ENCODE peak calls at places on chromosome 1, in ten cellular contexts. F, D, R, T, H, Y, P, E, W and A are unnamed samples. For H3K9me3 and H3K4me1, the result is how much of the 10 kb centered on the place peaks cover.

GRCh38 chr1:152902676-152903075 is 5.7 kb upstream of the IVL start:
- DNase-seq in F (no peak), D (no peak), R (no peak), T (no peak), H (no peak), Y (no peak), P (no peak), E (no peak), W (no peak), A (no peak)

GRCh38 chr1:32627596-32628162 is 22.7 kb downstream of the ZBTB8OS start:
- DNase-seq in F (no peak), D (peak), R (no peak), T (no peak), H (no peak), Y (no peak), P (no peak), E (no peak), W (no peak), A (no peak)

GRCh38 chr1:26861286-26861701 is 1.7 kb upstream of the SFN start:
- DNase-seq in F (no peak), D (peak), R (no peak), T (no peak), H (no peak), Y (no peak), P (no peak), E (peak), W (no peak), A (no peak)

GRCh38 chr1:232667094-232667780 is 37.3 kb upstream of the SIPA1L2 start:
- DNase-seq in F (no peak), D (peak), R (no peak), T (no peak), H (no peak), Y (no peak), P (no peak), E (no peak), W (no peak), A (no peak)

GRCh38 chr1:205502992-205503391 is 1.5 kb upstream of the CDK18 start:
- DNase-seq in F (no peak), D (peak), R (no peak), T (no peak), H (no peak), Y (no peak), P (no peak), E (no peak), W (no peak), A (no peak)

GRCh38 chr1:64965239-64966157 is 851 bp downstream of the JAK1 start:
- DNase-seq in F (peak), D (peak), R (peak), T (peak), H (peak), Y (peak), P (peak), E (no peak), W (peak), A (peak)

GRCh38 chr1:16918371-16918770 is 3.4 kb upstream of the CROCC start:
- DNase-seq in F (no peak), D (no peak), R (no peak), T (no peak), H (peak), Y (no peak), P (peak), E (no peak), W (no peak), A (no peak)

GRCh38 chr1:197814306-197814705 is 39.0 kb upstream of the DENND1B start:
- DNase-seq in F (no peak), D (no peak), R (no peak), T (no peak), H (no peak), Y (no peak), P (no peak), E (no peak), W (no peak), A (no peak)

GRCh38 chr1:229556551-229556950 is 2.0 kb downstream of the ABCB10 start:
- DNase-seq in F (no peak), D (peak), R (no peak), T (no peak), H (no peak), Y (no peak), P (no peak), E (no peak), W (no peak), A (no peak)

GRCh38 chr1:9143250-9143649 is 14.3 kb upstream of the GPR157 start:
- DNase-seq in F (no peak), D (no peak), R (no peak), T (no peak), H (no peak), Y (no peak), P (no peak), E (no peak), W (peak), A (no peak)

GRCh38 chr1:115771094-115771846 is 2.8 kb upstream of the CASQ2 start:
- DNase-seq in F (no peak), D (peak), R (no peak), T (no peak), H (no peak), Y (no peak), P (no peak), E (no peak), W (no peak), A (no peak)

GRCh38 chr1:61104213-61104612 is 21.9 kb downstream of the NFIA start:
- DNase-seq in F (no peak), D (no peak), R (no peak), T (no peak), H (no peak), Y (no peak), P (no peak), E (no peak), W (peak), A (no peak)

GRCh38 chr1:201376464-201377374 is 761 bp downstream of the TNNT2 start:
- DNase-seq in F (no peak), D (peak), R (no peak), T (no peak), H (no peak), Y (no peak), P (no peak), E (peak), W (peak), A (no peak)

GRCh38 chr1:19033926-19034680 is 77.6 kb upstream of the IFFO2 start:
- DNase-seq in F (peak), D (no peak), R (no peak), T (no peak), H (peak), Y (no peak), P (no peak), E (no peak), W (no peak), A (peak)

GRCh38 chr1:36150296-36151132 is 1.2 kb upstream of the TRAPPC3 start:
- DNase-seq in F (peak), D (peak), R (peak), T (peak), H (peak), Y (peak), P (peak), E (peak), W (peak), A (peak)

GRCh38 chr1:9388628-9389184 is 96.0 kb downstream of the SPSB1 start:
- DNase-seq in F (no peak), D (peak), R (no peak), T (no peak), H (no peak), Y (no peak), P (no peak), E (peak), W (peak), A (no peak)

GRCh38 chr1:25797939-25798338 is 2.1 kb upstream of the SELENON start:
- DNase-seq in F (no peak), D (peak), R (no peak), T (no peak), H (peak), Y (no peak), P (no peak), E (peak), W (no peak), A (no peak)

GRCh38 chr1:156964431-156964830 is 44.0 kb downstream of the LRRC71 start:
- DNase-seq in F (no peak), D (no peak), R (no peak), T (no peak), H (no peak), Y (no peak), P (no peak), E (no peak), W (no peak), A (no peak)

GRCh38 chr1:109370712-109371270 is 26.9 kb downstream of the SORT1 start:
- DNase-seq in F (no peak), D (no peak), R (no peak), T (no peak), H (no peak), Y (no peak), P (no peak), E (no peak), W (peak), A (peak)

GRCh38 chr1:234400773-234401172 is 27.5 kb downstream of the COA6 start:
- DNase-seq in F (no peak), D (peak), R (no peak), T (no peak), H (no peak), Y (no peak), P (no peak), E (no peak), W (peak), A (no peak)

GRCh38 chr1:32926562-32926961 is 25.4 kb upstream of the TMEM54 start:
- DNase-seq in F (no peak), D (peak), R (no peak), T (no peak), H (no peak), Y (no peak), P (no peak), E (no peak), W (no peak), A (no peak)

GRCh38 chr1:90802622-90803021 is 85.5 kb upstream of the BARHL2 start:
- DNase-seq in F (no peak), D (no peak), R (no peak), T (no peak), H (no peak), Y (no peak), P (no peak), E (no peak), W (no peak), A (no peak)

GRCh38 chr1:1290238-1290731 is 10.0 kb downstream of the SCNN1D start:
- DNase-seq in F (peak), D (peak), R (no peak), T (peak), H (peak), Y (peak), P (peak), E (peak), W (peak), A (peak)

GRCh38 chr1:29523531-29523930 is 287.2 kb downstream of the PTPRU start:
- DNase-seq in F (no peak), D (no peak), R (no peak), T (no peak), H (peak), Y (no peak), P (no peak), E (no peak), W (no peak), A (no peak)

GRCh38 chr1:23910553-23911246 is 2.5 kb downstream of the CNR2 start:
- DNase-seq in F (no peak), D (no peak), R (no peak), T (no peak), H (no peak), Y (no peak), P (no peak), E (no peak), W (no peak), A (no peak)

GRCh38 chr1:97849350-97850339 is 71.2 kb downstream of the DPYD start:
- DNase-seq in F (no peak), D (peak), R (no peak), T (no peak), H (no peak), Y (no peak), P (no peak), E (peak), W (peak), A (no peak)

GRCh38 chr1:62905309-62905708 is 121.4 kb downstream of the ATG4C start:
- DNase-seq in F (no peak), D (no peak), R (no peak), T (no peak), H (no peak), Y (no peak), P (no peak), E (no peak), W (no peak), A (no peak)

GRCh38 chr1:9615316-9616063 is 26.8 kb downstream of the TMEM201 start:
- DNase-seq in F (peak), D (peak), R (no peak), T (no peak), H (peak), Y (no peak), P (no peak), E (peak), W (peak), A (peak)

GRCh38 chr1:22702671-22703070 is 8.0 kb upstream of the EPHB2 start:
- DNase-seq in F (no peak), D (no peak), R (no peak), T (no peak), H (no peak), Y (no peak), P (no peak), E (no peak), W (peak), A (no peak)

GRCh38 chr1:162388615-162389014 is 7.1 kb downstream of the C1orf226 start:
- DNase-seq in F (no peak), D (peak), R (no peak), T (no peak), H (no peak), Y (no peak), P (no peak), E (no peak), W (peak), A (no peak)

GRCh38 chr1:8404450-8405370 is 86.8 kb downstream of the SLC45A1 start:
- DNase-seq in F (no peak), D (no peak), R (no peak), T (no peak), H (no peak), Y (no peak), P (no peak), E (no peak), W (no peak), A (no peak)

GRCh38 chr1:109152196-109152595 is 38.3 kb downstream of the ELAPOR1 start:
- DNase-seq in F (no peak), D (peak), R (no peak), T (no peak), H (no peak), Y (no peak), P (no peak), E (peak), W (no peak), A (no peak)

GRCh38 chr1:175152006-175152652 is 40.4 kb downstream of the KIAA0040 start:
- DNase-seq in F (peak), D (peak), R (no peak), T (peak), H (no peak), Y (peak), P (no peak), E (peak), W (peak), A (no peak)

GRCh38 chr1:211830330-211831142 is at the start of gene LPGAT1:
- DNase-seq in F (peak), D (peak), R (no peak), T (peak), H (peak), Y (peak), P (peak), E (peak), W (peak), A (peak)

GRCh38 chr1:29621826-29622435 is 385.6 kb downstream of the PTPRU start:
- DNase-seq in F (no peak), D (no peak), R (no peak), T (no peak), H (no peak), Y (no peak), P (no peak), E (no peak), W (no peak), A (no peak)

GRCh38 chr1:84582802-84583587 is 8.8 kb upstream of the CTBS start:
- DNase-seq in F (no peak), D (peak), R (no peak), T (no peak), H (no peak), Y (no peak), P (no peak), E (no peak), W (peak), A (peak)

GRCh38 chr1:36134805-36135339 is 9.8 kb upstream of the COL8A2 start:
- DNase-seq in F (peak), D (no peak), R (no peak), T (peak), H (no peak), Y (no peak), P (no peak), E (peak), W (peak), A (peak)

GRCh38 chr1:41917835-41918449 is 780 bp downstream of the HIVEP3 start:
- DNase-seq in F (no peak), D (no peak), R (no peak), T (peak), H (peak), Y (peak), P (peak), E (peak), W (peak), A (no peak)

GRCh38 chr1:22471078-22471477 is 19.4 kb downstream of the ZBTB40 start:
- DNase-seq in F (peak), D (peak), R (no peak), T (peak), H (no peak), Y (no peak), P (no peak), E (no peak), W (peak), A (no peak)

GRCh38 chr1:193058529-193059281 is 455 bp downstream of the UCHL5 start:
- DNase-seq in F (peak), D (peak), R (peak), T (peak), H (peak), Y (peak), P (peak), E (peak), W (peak), A (no peak)

GRCh38 chr1:14969006-14969405 is 184.5 kb upstream of the TMEM51 start:
- DNase-seq in F (no peak), D (peak), R (no peak), T (no peak), H (no peak), Y (no peak), P (no peak), E (no peak), W (no peak), A (no peak)
- H3K4me3 ChIP-seq in F (no peak), D (no peak), R (no peak), T (no peak), H (no peak), Y (no peak), P (no peak), E (no peak), W (no peak), A (no peak)

DNA sequence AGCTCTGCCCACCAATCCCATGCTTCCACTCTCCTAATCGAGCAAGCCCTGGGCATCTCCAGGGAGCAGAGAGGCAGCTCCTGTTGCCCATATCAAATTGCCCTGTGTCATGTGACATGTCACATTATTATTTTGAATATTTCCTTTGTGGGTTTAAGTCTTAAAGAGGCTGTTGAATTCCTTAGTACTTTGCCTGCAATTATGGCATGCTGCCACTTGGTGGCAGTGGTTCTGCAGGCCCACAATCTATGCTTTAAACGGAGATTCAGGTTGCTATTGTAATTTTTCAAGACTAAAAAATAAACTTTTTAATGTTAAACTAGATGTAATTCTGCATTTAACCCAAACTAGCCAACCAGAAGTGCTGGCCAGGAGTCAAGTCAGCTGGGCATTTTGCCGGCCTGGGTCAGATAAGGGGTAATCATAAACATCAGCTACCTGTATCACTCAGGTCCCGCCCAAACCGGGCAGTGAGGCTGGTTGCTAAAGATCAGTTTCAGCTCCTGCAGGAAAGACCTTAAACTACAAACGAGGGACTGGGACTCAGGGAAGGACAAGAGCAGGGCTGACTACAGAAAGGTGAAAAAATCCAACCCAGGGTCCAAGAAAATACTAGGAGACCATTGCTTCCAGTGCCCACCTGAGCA is 37.3 kb upstream of the ARHGEF16 start:
- DNase-seq in F (no peak), D (peak), R (no peak), T (no peak), H (no peak), Y (no peak), P (no peak), E (no peak), W (no peak), A (no peak)
- H3K9me3 ChIP-seq in F (under half), D (under half), R (under half), T (under half), H (under half), Y (under half), P (under half), E (under half), W (under half), A (under half)

GRCh38 chr1:230861970-230862595 is 6.2 kb downstream of the C1orf198 start:
- DNase-seq in F (no peak), D (no peak), R (no peak), T (peak), H (no peak), Y (no peak), P (no peak), E (no peak), W (no peak), A (no peak)
- H3K4me1 ChIP-seq in F (under half), D (under half), R (under half), T (half or more), H (half or more), Y (under half), P (half or more), E (under half), W (under half), A (half or more)

GRCh38 chr1:100340494-100340893 is 11.8 kb upstream of the CDC14A start:
- DNase-seq in F (no peak), D (no peak), R (no peak), T (no peak), H (no peak), Y (no peak), P (no peak), E (no peak), W (no peak), A (no peak)
- H3K4me3 ChIP-seq in F (no peak), D (no peak), R (no peak), T (no peak), H (no peak), Y (no peak), P (no peak), E (no peak), W (no peak), A (no peak)

GRCh38 chr1:2907051-2907450 is 105.6 kb upstream of the TTC34 start:
- DNase-seq in F (no peak), D (no peak), R (no peak), T (no peak), H (no peak), Y (no peak), P (no peak), E (no peak), W (no peak), A (no peak)
- H3K9me3 ChIP-seq in F (under half), D (under half), R (under half), T (under half), H (under half), Y (under half), P (under half), E (under half), W (under half), A (under half)

GRCh38 chr1:113935176-113935575 is 6.1 kb downstream of the HIPK1 start:
- DNase-seq in F (no peak), D (no peak), R (no peak), T (no peak), H (no peak), Y (no peak), P (no peak), E (no peak), W (no peak), A (no peak)

GRCh38 chr1:113934511-113935055 is 5.5 kb downstream of the HIPK1 start:
- DNase-seq in F (no peak), D (no peak), R (no peak), T (no peak), H (no peak), Y (no peak), P (no peak), E (no peak), W (no peak), A (no peak)

GRCh38 chr1:113934006-113934405 is 4.9 kb downstream of the HIPK1 start:
- DNase-seq in F (no peak), D (no peak), R (no peak), T (no peak), H (no peak), Y (no peak), P (no peak), E (no peak), W (no peak), A (no peak)

GRCh38 chr1:113937146-113937545 is 8.0 kb downstream of the HIPK1 start:
- DNase-seq in F (no peak), D (no peak), R (no peak), T (no peak), H (no peak), Y (no peak), P (no peak), E (no peak), W (no peak), A (peak)

GRCh38 chr1:113935970-113936369 is 6.8 kb downstream of the HIPK1 start:
- DNase-seq in F (no peak), D (no peak), R (no peak), T (no peak), H (no peak), Y (no peak), P (no peak), E (no peak), W (no peak), A (no peak)
- H3K4me1 ChIP-seq in F (under half), D (under half), R (under half), T (half or more), H (half or more), Y (half or more), P (under half), E (under half), W (under half), A (under half)

DNA sequence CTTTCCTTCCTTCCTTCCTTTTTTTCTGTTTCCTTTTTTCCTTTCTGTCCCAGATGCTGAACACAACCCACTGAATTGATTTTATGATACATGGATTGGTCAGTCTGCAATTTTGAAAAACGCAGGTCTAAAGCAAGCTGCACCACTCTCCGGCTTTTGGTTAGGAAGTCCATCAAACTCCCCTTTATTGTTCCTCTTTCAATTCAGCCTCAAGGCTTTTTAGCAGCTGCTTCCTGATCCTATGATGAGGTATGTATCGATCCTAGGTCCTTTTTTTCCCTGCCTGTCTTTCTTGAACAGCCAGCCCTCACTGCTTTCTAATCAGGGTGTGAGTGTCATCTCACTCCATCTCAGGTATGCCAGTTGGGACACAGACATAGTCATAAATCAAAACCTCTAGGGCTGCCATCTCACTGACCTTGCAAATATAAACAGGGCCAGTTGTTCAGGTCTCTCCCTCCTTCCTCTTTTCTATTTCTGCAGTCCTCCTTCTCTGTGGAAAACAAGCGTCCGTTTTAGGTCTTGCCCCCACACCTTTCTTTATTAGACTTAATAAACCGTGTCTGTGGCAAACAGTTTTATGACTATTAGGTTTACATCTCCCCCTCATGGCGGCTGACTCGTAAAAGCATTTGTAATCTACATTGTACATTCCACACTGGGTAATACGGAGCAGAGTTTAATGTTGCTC is 11.4 kb downstream of the STYXL2 start:
- DNase-seq in F (no peak), D (peak), R (no peak), T (no peak), H (no peak), Y (no peak), P (no peak), E (no peak), W (no peak), A (no peak)
- H3K4me3 ChIP-seq in F (no peak), D (no peak), R (no peak), T (no peak), H (no peak), Y (no peak), P (no peak), E (no peak), W (no peak), A (no peak)